ENCODE peak calls at places on chromosomes 4 and X, in five cellular contexts. L, D, P, M and C are unnamed samples.
A peak's percentile ranks its signal among the peaks of the same experiment; 100 is the strongest.

GRCh38 chrX:48022740-48023139 is 16.0 kb downstream of the SPACA5 start:
- DNase-seq in L (no peak), P (no peak), M (no peak), D (no peak), C (no peak)

GRCh38 chr4:119244832-119245231 is 32.3 kb downstream of the USP53 start:
- DNase-seq in M (no peak), P (no peak), D (no peak), L (no peak), C (no peak)

GRCh38 chr4:156169011-156169410 is 215.3 kb upstream of the CTSO start:
- DNase-seq in L (no peak), M (no peak), D (no peak), P (no peak), C (peak; percentile 86)

GRCh38 chr4:53622739-53623151 is 31.5 kb upstream of the LNX1 start:
- DNase-seq in D (no peak), P (no peak), M (no peak), L (no peak), C (peak; percentile 89)

GRCh38 chrX:134659761-134660160 is 1.5 kb upstream of the PLAC1 start:
- DNase-seq in M (no peak), P (no peak), D (no peak), L (no peak), C (peak; percentile 61)

GRCh38 chr4:122854444-122854843 is 27.8 kb downstream of the FGF2 start:
- DNase-seq in L (no peak), M (no peak), P (no peak), D (no peak), C (no peak)

GRCh38 chrX:57286507-57287251 is at the start of gene FAAH2:
- DNase-seq in M (no peak), L (peak; percentile 66), P (peak; percentile 65), D (peak; percentile 34), C (peak; percentile 95)

GRCh38 chr4:48746608-48747374 is 33.3 kb downstream of the FRYL start:
- DNase-seq in D (no peak), P (no peak), M (no peak), L (no peak), C (peak; percentile 93)

GRCh38 chr4:182318256-182318655 is 75.1 kb downstream of the TENM3 start:
- DNase-seq in M (no peak), L (no peak), P (no peak), D (no peak), C (peak; percentile 2)

GRCh38 chr4:45331796-45332195 is 605.4 kb upstream of the GNPDA2 start:
- DNase-seq in L (no peak), M (no peak), D (no peak), P (no peak), C (no peak)

GRCh38 chr4:184648220-184649025 is 824 bp downstream of the CASP3 start:
- DNase-seq in L (peak; percentile 31), D (peak; percentile 27), M (peak; percentile 66), P (peak; percentile 32), C (peak; percentile 35)

GRCh38 chr4:59540311-59540710 is 1659.8 kb upstream of the ADGRL3 start:
- DNase-seq in D (no peak), P (no peak), L (no peak), M (no peak), C (no peak)

GRCh38 chrX:48883729-48884128 is 13.8 kb downstream of the TIMM17B start:
- DNase-seq in D (no peak), P (no peak), M (no peak), L (no peak), C (no peak)

GRCh38 chrX:72409993-72410392 is 104.3 kb upstream of the CITED1 start:
- DNase-seq in M (no peak), P (no peak), D (no peak), L (no peak), C (no peak)

GRCh38 chr4:112916868-112917267 is 132.6 kb upstream of the ANK2 start:
- DNase-seq in D (no peak), M (no peak), P (no peak), L (no peak), C (peak; percentile 5)